ENCODE peak calls at places on chromosomes 2 and 18, in seven cellular contexts. Y is GM20000, P is left ventricle myocardium inferior, T is body of pancreas, M is endothelial cell, Z is neural progenitor cell, B is heart left ventricle. W is an unnamed sample.

GRCh38 chr2:129004485-129004884 is 685.8 kb upstream of the HS6ST1 start:
- DNase-seq in B (no peak), Y (no peak), P (no peak), M (no peak), Z (no peak), T (no peak), W (no peak)

GRCh38 chr2:61658841-61659780 is 121.0 kb upstream of the XPO1 start:
- DNase-seq in M (no peak), Y (peak), T (no peak), B (peak), P (no peak), Z (peak), W (no peak)

GRCh38 chr18:44917865-44918476 is 237.3 kb downstream of the SETBP1 start:
- DNase-seq in Y (no peak), P (no peak), M (no peak), T (peak), Z (no peak), B (no peak), W (no peak)

GRCh38 chr2:17815466-17816184 is 635 bp upstream of the MSGN1 start:
- DNase-seq in T (no peak), Y (no peak), B (no peak), P (no peak), Z (peak), M (no peak), W (no peak)

GRCh38 chr2:5978352-5978751 is 286.2 kb downstream of the SOX11 start:
- DNase-seq in B (no peak), P (no peak), T (no peak), Y (no peak), M (no peak), Z (no peak), W (no peak)

GRCh38 chr2:144267209-144267608 is 252.7 kb downstream of the ZEB2 start:
- DNase-seq in B (no peak), T (no peak), M (no peak), Z (no peak), Y (peak), P (no peak), W (no peak)

GRCh38 chr18:1663879-1664705 is 759.4 kb downstream of the ADCYAP1 start:
- DNase-seq in T (peak), B (peak), Y (peak), Z (peak), M (peak), P (peak), W (no peak)

GRCh38 chr2:64936809-64937208 is 52.4 kb upstream of the SLC1A4 start:
- DNase-seq in P (no peak), B (no peak), Y (no peak), M (no peak), Z (no peak), T (no peak), W (no peak)

GRCh38 chr2:42303252-42303651 is 57.8 kb downstream of the COX7A2L start:
- DNase-seq in Z (no peak), P (no peak), B (no peak), M (no peak), T (no peak), Y (no peak), W (no peak)

GRCh38 chr18:79439201-79440023 is 43.7 kb downstream of the NFATC1 start:
- DNase-seq in B (no peak), M (no peak), P (no peak), Y (no peak), T (no peak), Z (no peak), W (no peak)

GRCh38 chr2:235021752-235022151 is 69.9 kb downstream of the SH3BP4 start:
- DNase-seq in B (no peak), M (no peak), Y (no peak), T (no peak), P (no peak), Z (no peak), W (peak)

GRCh38 chr18:58870130-58870529 is 5.5 kb downstream of the ZNF532 start:
- DNase-seq in T (no peak), P (no peak), B (no peak), Z (no peak), M (no peak), Y (no peak), W (no peak)

GRCh38 chr2:71685073-71685848 is 231.9 kb downstream of the DYSF start:
- DNase-seq in T (peak), M (no peak), Y (no peak), P (no peak), Z (peak), B (no peak), W (no peak)

GRCh38 chr2:135551356-135551755 is 20.1 kb downstream of the R3HDM1 start:
- DNase-seq in P (no peak), Z (no peak), M (no peak), T (no peak), Y (no peak), B (no peak), W (no peak)

GRCh38 chr18:10401489-10401888 is 52.9 kb upstream of the APCDD1 start:
- DNase-seq in T (no peak), M (no peak), Y (no peak), P (no peak), B (no peak), Z (peak), W (no peak)

GRCh38 chr18:48048251-48048650 is 117.8 kb upstream of the SMAD2 start:
- DNase-seq in Y (no peak), T (no peak), P (no peak), B (no peak), Z (no peak), M (no peak), W (no peak)

GRCh38 chr2:227198866-227199265 is 34.4 kb downstream of the COL4A3 start:
- DNase-seq in T (no peak), M (no peak), Z (no peak), Y (no peak), P (no peak), B (no peak), W (no peak)

GRCh38 chr2:172442072-172442895 is 14.9 kb downstream of the ITGA6 start:
- DNase-seq in Z (peak), B (no peak), P (no peak), T (peak), M (no peak), Y (no peak), W (peak)

GRCh38 chr2:177148477-177149154 is 64.0 kb upstream of the HNRNPA3 start:
- DNase-seq in Y (peak), P (peak), M (peak), T (peak), B (peak), Z (peak), W (no peak)

GRCh38 chr2:58571181-58571852 is 330.2 kb upstream of the FANCL start:
- DNase-seq in P (no peak), B (no peak), T (peak), Y (peak), Z (peak), M (peak), W (peak)

GRCh38 chr2:111191877-111192276 is 71.2 kb downstream of the BCL2L11 start:
- DNase-seq in M (no peak), B (no peak), Z (no peak), P (no peak), Y (no peak), T (no peak), W (no peak)

GRCh38 chr18:54086863-54087262 is 137.6 kb downstream of the MBD2 start:
- DNase-seq in T (no peak), Y (no peak), M (no peak), B (no peak), P (no peak), Z (no peak), W (no peak)

GRCh38 chr18:25230658-25231326 is 121.2 kb downstream of the ZNF521 start:
- DNase-seq in T (peak), M (peak), Y (no peak), B (peak), P (peak), Z (no peak), W (no peak)

GRCh38 chr2:14189929-14190328 is 442.6 kb upstream of the LRATD1 start:
- DNase-seq in B (no peak), Y (no peak), P (no peak), T (no peak), Z (no peak), M (no peak), W (no peak)

GRCh38 chr2:23386422-23387220 is 1.6 kb downstream of the KLHL29 start:
- DNase-seq in Z (peak), B (peak), T (peak), Y (peak), M (peak), P (peak), W (no peak)
- TF ChIP-seq CTCF in Z (no peak), B (no peak), T (no peak), Y (no peak), M (no peak), P (no peak), W (no peak)

DNA sequence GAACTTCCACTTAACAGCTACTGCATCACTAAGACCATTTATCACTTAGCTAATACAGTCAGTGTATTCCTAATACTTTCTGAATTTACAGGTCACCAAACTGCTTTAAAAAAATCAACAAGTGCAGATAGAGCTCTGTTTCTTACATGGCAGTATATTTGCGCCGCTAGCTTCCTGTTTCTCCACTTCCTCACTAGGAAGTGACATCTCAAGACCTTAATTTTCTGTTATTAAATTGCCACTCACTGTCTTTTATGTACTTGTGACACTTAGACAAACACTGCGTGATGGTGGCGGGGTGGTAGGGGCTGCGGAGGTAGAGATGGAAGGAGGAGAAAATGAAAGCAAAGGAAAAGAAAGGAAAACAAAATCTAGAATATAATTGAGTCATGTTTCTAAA is 53.7 kb upstream of the CRIM1 start:
- DNase-seq in Y (no peak), Z (no peak), T (no peak), P (no peak), B (no peak), M (no peak), W (no peak)
- TF ChIP-seq CTCF in Y (no peak), Z (no peak), T (no peak), P (no peak), B (no peak), M (no peak), W (no peak)

DNA sequence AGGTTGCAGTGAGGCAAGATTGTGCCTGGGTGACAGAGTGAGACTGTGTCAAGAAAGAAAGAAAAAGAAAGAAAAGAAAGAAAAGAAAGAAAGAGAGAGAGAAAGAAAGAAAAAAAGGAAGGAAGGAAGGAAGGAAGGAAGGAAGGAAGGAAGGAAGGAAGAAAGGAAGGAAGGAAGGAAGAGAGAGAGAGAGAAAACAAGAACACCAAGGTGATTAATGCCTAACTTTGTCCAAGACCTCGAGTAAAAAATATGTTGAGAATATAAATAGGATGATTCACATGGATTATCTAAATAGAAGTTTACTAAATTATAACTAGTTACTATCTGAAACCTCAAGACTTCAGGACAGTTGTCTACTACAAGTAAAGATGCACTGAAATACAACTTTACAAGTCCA is 7.2 kb downstream of the PECR start:
- DNase-seq in P (no peak), Y (no peak), M (no peak), T (no peak), Z (no peak), B (no peak), W (no peak)
- TF ChIP-seq CTCF in P (no peak), Y (no peak), M (no peak), T (no peak), Z (no peak), B (no peak), W (no peak)

GRCh38 chr18:62757399-62758010 is 42.2 kb downstream of the PHLPP1 start:
- DNase-seq in P (no peak), T (peak), Z (no peak), Y (no peak), M (no peak), B (no peak), W (no peak)

GRCh38 chr18:62754026-62754425 is 38.7 kb downstream of the PHLPP1 start:
- DNase-seq in Z (no peak), B (no peak), T (no peak), M (no peak), Y (no peak), P (no peak), W (no peak)

GRCh38 chr18:62758591-62758990 is 43.2 kb downstream of the PHLPP1 start:
- DNase-seq in T (no peak), M (no peak), P (no peak), Y (no peak), Z (no peak), B (no peak), W (no peak)

GRCh38 chr18:62755946-62756345 is 40.6 kb downstream of the PHLPP1 start:
- DNase-seq in M (no peak), Z (no peak), T (no peak), B (no peak), Y (no peak), P (no peak), W (no peak)

DNA sequence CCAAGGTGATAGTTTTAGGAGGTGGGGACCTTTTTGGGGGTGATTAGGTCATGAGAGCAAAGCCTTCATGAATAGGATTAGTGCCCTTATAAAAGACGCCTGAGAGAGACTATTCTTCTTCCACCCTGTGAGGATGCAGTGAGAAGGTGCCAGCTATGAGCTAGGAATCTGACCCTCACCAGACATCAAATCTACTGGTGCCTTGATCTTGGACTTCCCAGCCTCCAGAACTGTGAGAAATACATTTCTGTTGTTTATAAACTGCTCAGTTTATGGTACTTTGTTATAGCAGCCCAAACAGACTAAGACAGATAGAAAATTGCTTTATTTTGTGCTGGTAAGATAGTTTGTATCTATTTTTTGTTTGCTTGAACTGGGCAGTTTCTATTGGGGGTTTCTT is 40.1 kb downstream of the PHLPP1 start:
- DNase-seq in M (no peak), T (no peak), Y (no peak), Z (no peak), P (no peak), B (no peak), W (no peak)
- TF ChIP-seq CTCF in M (no peak), T (no peak), Y (no peak), Z (no peak), P (no peak), B (no peak), W (no peak)

GRCh38 chr2:240419321-240419720 is 16.1 kb upstream of the GPC1 start:
- DNase-seq in B (no peak), P (no peak), Z (no peak), Y (no peak), M (no peak), T (peak), W (no peak)
- TF ChIP-seq CTCF in B (no peak), P (no peak), Z (no peak), Y (no peak), M (no peak), T (no peak), W (no peak)

GRCh38 chr2:240130393-240131195 is 5.5 kb downstream of the COPS9 start:
- DNase-seq in M (no peak), Y (no peak), P (no peak), B (peak), Z (no peak), T (no peak), W (no peak)

GRCh38 chr2:240131296-240131695 is 4.8 kb downstream of the COPS9 start:
- DNase-seq in Z (no peak), T (no peak), M (no peak), B (peak), P (no peak), Y (no peak), W (no peak)

GRCh38 chr2:240132651-240132980 is 3.5 kb downstream of the COPS9 start:
- DNase-seq in T (no peak), Z (no peak), B (peak), P (no peak), M (no peak), Y (no peak), W (no peak)

GRCh38 chr2:240133401-240133800 is 2.7 kb downstream of the COPS9 start:
- DNase-seq in Y (no peak), M (no peak), T (no peak), B (no peak), P (no peak), Z (no peak), W (no peak)

DNA sequence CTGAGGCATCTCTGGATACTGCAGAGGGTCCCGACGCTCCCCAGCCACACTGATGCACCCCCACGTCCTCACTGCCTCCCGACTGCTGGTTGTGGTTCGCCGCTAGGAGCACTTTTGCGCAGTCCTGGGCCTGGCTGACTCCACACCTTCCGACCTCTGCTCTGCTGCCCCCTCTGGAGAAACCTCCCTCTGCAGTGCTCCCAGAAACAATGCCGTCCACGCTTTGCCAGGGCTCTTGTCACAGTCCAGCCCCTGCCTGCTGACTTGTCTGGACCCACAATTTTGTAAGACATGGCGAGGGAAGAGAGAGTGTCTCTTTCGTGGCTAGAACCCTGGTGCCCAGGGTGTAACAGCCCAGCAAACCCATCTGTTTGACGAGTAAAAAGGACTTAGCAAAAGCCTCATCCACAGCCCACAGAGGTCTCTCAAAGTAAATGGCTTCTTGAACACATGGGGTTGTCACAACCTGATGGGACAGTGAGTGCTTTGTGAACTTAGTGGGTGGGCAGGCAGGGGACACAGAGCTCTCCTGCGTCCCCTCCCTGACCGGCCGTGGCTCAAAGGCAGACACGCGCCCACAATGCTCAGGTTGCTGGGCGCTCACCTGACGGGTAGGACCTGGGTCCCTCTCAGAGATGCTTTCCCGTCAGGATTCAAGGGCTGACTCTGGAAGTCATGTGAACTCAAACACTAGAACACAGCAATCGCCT is 4.0 kb downstream of the COPS9 start:
- DNase-seq in Y (no peak), B (peak), P (no peak), M (no peak), T (no peak), Z (peak), W (no peak)
- TF ChIP-seq CTCF in Y (no peak), B (no peak), P (peak), M (peak), T (no peak), Z (peak), W (peak)

GRCh38 chr18:72086421-72086820 is 457.7 kb downstream of the CBLN2 start:
- DNase-seq in P (no peak), Z (peak), M (no peak), Y (no peak), B (no peak), T (no peak), W (no peak)
- TF ChIP-seq CTCF in P (peak), Z (peak), M (peak), Y (no peak), B (no peak), T (peak), W (peak)